ENCODE peak calls at places on chromosomes 7 and 10, in five cellular contexts. H is NCI-H748 treated with DMSO at 0.1 percent for 48 hours; X is stimulated activated CD4-positive, alpha-beta T cell treated with anti-CD3 and anti-CD28 coated beads, Interleukin-12 subunit alpha, Interleukin-12 subunit beta, amount 100 ng/mL, for 4 hours; Y is fibroblast of gingiva; R is fibroblast of the aortic adventitia. O is an unnamed sample.

GRCh38 chr10:98411768-98412167 is 3.2 kb downstream of the PYROXD2 start:
- DNase-seq in H (no peak), X (no peak), Y (peak), R (peak), O (no peak)

GRCh38 chr10:77182803-77183202 is 454.8 kb downstream of the KCNMA1 start:
- DNase-seq in H (no peak), X (no peak), Y (no peak), R (no peak), O (no peak)

GRCh38 chr7:6652446-6653011 is 15.4 kb downstream of the ZNF316 start:
- DNase-seq in H (no peak), X (no peak), Y (no peak), R (no peak), O (no peak)

GRCh38 chr7:37440738-37441404 is 7.8 kb downstream of the ELMO1 start:
- DNase-seq in H (no peak), X (no peak), Y (no peak), R (no peak), O (no peak)

GRCh38 chr7:26166681-26167266 is 14.8 kb downstream of the NFE2L3 start:
- DNase-seq in H (no peak), X (no peak), Y (no peak), R (no peak), O (no peak)

GRCh38 chr10:52539463-52539862 is 225.4 kb downstream of the DKK1 start:
- DNase-seq in H (no peak), X (no peak), Y (no peak), R (peak), O (no peak)

GRCh38 chr10:68989317-68989990 is 851 bp downstream of the KIFBP start:
- DNase-seq in H (no peak), X (no peak), Y (peak), R (peak), O (no peak)

GRCh38 chr10:100996678-100997363 is 2.8 kb upstream of the LZTS2 start:
- DNase-seq in H (peak), X (peak), Y (no peak), R (no peak), O (no peak)

GRCh38 chr7:32164341-32164996 is 94.3 kb upstream of the PDE1C start:
- DNase-seq in H (peak), X (no peak), Y (peak), R (peak), O (no peak)

GRCh38 chr10:72502581-72502980 is 123.3 kb downstream of the MICU1 start:
- DNase-seq in H (no peak), X (no peak), Y (no peak), R (no peak), O (no peak)

GRCh38 chr7:27210441-27211083 is 10.7 kb upstream of the HOXA13 start:
- DNase-seq in H (no peak), X (peak), Y (peak), R (peak), O (no peak)

O was measured in DMS153.